ENCODE peak calls at places on chromosomes 12 and 14, in six cellular contexts. I is GM12878, L is HCT116, X is HepG2, D is K562, U is SK-N-SH. H is an unnamed sample.

GRCh38 chr12:14315501-14315900 is 50.0 kb upstream of the ATF7IP start:
- DNase-seq in D (no peak), L (no peak), I (no peak), X (no peak), U (no peak), H (no peak)

GRCh38 chr12:6833189-6833890 is 5.1 kb downstream of the P3H3 start:
- DNase-seq in L (no peak), U (no peak), I (no peak), D (no peak), X (no peak), H (no peak)

GRCh38 chr12:120536064-120536791 is 2.1 kb downstream of the RNF10 start:
- DNase-seq in D (no peak), L (no peak), U (no peak), X (peak), I (no peak), H (no peak)

GRCh38 chr12:59164991-59165718 is 244.9 kb upstream of the LRIG3 start:
- DNase-seq in I (no peak), D (no peak), X (peak), U (peak), L (peak), H (peak)

GRCh38 chr12:67966560-67966959 is 22.7 kb upstream of the IFNG-AS1 start:
- DNase-seq in D (no peak), U (no peak), I (no peak), X (no peak), L (no peak), H (no peak)

GRCh38 chr12:52920937-52921336 is 16.1 kb upstream of the KRT8 start:
- DNase-seq in I (no peak), L (no peak), U (no peak), D (no peak), X (peak), H (no peak)

GRCh38 chr12:10941369-10941768 is 2.3 kb upstream of the TAS2R14 start:
- DNase-seq in D (no peak), U (no peak), X (no peak), L (no peak), I (no peak), H (no peak)

GRCh38 chr12:76030378-76031080 is 1.0 kb downstream of the PHLDA1 start:
- DNase-seq in I (no peak), X (no peak), D (no peak), U (peak), L (no peak), H (no peak)

GRCh38 chr14:96267336-96267735 is 11.3 kb downstream of the BDKRB1 start:
- DNase-seq in I (no peak), D (no peak), L (no peak), U (peak), X (no peak), H (no peak)

GRCh38 chr12:26027401-26027800 is 68.9 kb downstream of the RASSF8 start:
- DNase-seq in L (no peak), I (no peak), D (no peak), U (no peak), X (no peak), H (no peak)

GRCh38 chr14:104265918-104266642 is 127.7 kb downstream of the KIF26A start:
- DNase-seq in D (no peak), L (no peak), X (no peak), I (no peak), U (no peak), H (no peak)

GRCh38 chr12:52402873-52403510 is 3.1 kb downstream of the KRT82 start:
- DNase-seq in D (no peak), X (no peak), I (no peak), U (no peak), L (no peak), H (no peak)

GRCh38 chr12:105069936-105070702 is 14.1 kb downstream of the ALDH1L2 start:
- DNase-seq in U (no peak), L (no peak), I (no peak), X (no peak), D (no peak), H (no peak)

GRCh38 chr12:72234871-72235270 is 37.3 kb upstream of the TRHDE start:
- DNase-seq in U (no peak), I (no peak), D (no peak), X (no peak), L (no peak), H (no peak)

GRCh38 chr14:84421611-84422010 is 1108.3 kb upstream of the FLRT2 start:
- DNase-seq in L (no peak), X (no peak), D (no peak), I (no peak), U (no peak), H (no peak)

GRCh38 chr12:116887897-116888296 is 6.7 kb upstream of the HRK start:
- DNase-seq in X (no peak), U (no peak), I (no peak), L (no peak), D (no peak), H (no peak)

GRCh38 chr12:48198619-48198973 is 4.5 kb downstream of the OR10AD1 start:
- DNase-seq in U (peak), X (no peak), D (peak), I (no peak), L (no peak), H (no peak)

GRCh38 chr12:95336387-95337067 is 118.9 kb downstream of the VEZT start:
- DNase-seq in D (peak), I (no peak), U (peak), X (peak), L (peak), H (peak)

GRCh38 chr12:110649341-110649847 is 35.5 kb downstream of the TCTN1 start:
- DNase-seq in U (peak), D (no peak), I (no peak), L (no peak), X (peak), H (no peak)

GRCh38 chr14:79493081-79493652 is 718.1 kb downstream of the DIO2 start:
- DNase-seq in I (no peak), U (no peak), L (no peak), D (no peak), X (no peak), H (no peak)

GRCh38 chr12:66755727-66756395 is 77.0 kb upstream of the GRIP1 start:
- DNase-seq in I (no peak), X (no peak), U (no peak), D (no peak), L (no peak), H (no peak)

GRCh38 chr12:92226036-92226661 is 80.5 kb upstream of the BTG1 start:
- DNase-seq in I (no peak), L (no peak), U (no peak), D (no peak), X (no peak), H (no peak)

GRCh38 chr12:47772738-47773061 is 338 bp upstream of the SLC48A1 start:
- DNase-seq in D (no peak), I (no peak), L (no peak), X (no peak), U (no peak), H (no peak)

GRCh38 chr12:45708363-45708762 is 21.1 kb upstream of the ARID2 start:
- DNase-seq in L (no peak), D (no peak), I (no peak), X (no peak), U (no peak), H (no peak)

GRCh38 chr14:104389326-104390220 is 190.0 kb upstream of the C14orf180 start:
- DNase-seq in D (no peak), X (no peak), I (no peak), U (peak), L (no peak), H (no peak)

GRCh38 chr12:11941601-11942360 is 129.0 kb upstream of the BCL2L14 start:
- DNase-seq in D (no peak), X (no peak), L (no peak), I (no peak), U (no peak), H (no peak)

DNA sequence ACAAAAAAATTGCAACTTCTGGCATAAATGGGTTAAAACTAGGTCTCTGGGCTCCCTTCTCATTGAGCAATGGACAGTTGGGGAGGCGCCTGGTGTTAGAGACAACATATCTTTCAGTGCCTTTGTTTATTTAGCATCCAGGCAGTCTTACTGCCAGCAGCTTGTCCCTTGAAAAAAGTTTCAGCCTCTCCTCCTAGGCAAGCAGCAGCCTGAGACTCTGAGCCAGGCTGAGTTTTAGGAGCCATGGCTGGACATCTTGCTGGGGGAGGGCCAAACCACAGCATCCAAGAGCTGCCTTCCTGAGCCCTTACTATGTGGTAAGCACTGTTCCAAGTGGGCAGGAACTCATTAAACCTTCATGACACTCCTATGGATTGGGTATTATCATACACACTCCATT is 10.1 kb upstream of the JDP2 start:
- DNase-seq in I (no peak), U (no peak), L (no peak), D (no peak), X (peak), H (no peak)
- TF ChIP-seq SIN3A in I (no peak), U (no peak), L (no peak), D (no peak), X (no peak), H (no peak)

DNA sequence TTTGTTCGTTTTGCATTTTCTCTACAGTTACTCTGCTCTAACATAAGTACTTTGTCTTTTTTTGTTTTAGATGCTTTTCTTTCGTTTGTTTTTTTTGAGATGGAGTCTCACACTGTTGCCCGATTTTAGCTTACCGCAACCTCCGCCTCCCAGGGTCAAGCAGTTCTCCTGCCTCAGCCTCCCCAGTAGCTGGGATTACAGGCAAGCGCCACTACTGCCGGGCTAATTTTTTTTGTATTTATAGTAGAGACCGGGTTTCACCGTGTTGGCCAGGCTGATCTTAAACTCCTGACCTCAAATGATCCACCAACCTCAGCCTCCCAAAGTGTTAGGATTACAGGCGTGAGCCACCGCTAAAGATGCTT is 2.7 kb downstream of the DIP2B start:
- DNase-seq in D (no peak), U (no peak), I (no peak), X (no peak), L (no peak), H (no peak)
- H3K4me3 ChIP-seq in D (no peak), U (no peak), I (peak), X (peak), L (no peak), H (no peak)

GRCh38 chr12:108566452-108566851 is 4.1 kb downstream of the ISCU start:
- DNase-seq in X (no peak), U (no peak), D (no peak), L (no peak), I (no peak), H (no peak)

GRCh38 chr12:108567388-108567787 is 5.0 kb downstream of the ISCU start:
- DNase-seq in X (no peak), L (no peak), D (no peak), U (no peak), I (no peak), H (no peak)

GRCh38 chr12:108564724-108565123 is 2.3 kb downstream of the ISCU start:
- DNase-seq in D (peak), L (no peak), X (no peak), I (no peak), U (no peak), H (no peak)

GRCh38 chr12:108567974-108568652 is 5.7 kb downstream of the ISCU start:
- DNase-seq in U (no peak), L (no peak), D (no peak), X (no peak), I (peak), H (no peak)

DNA sequence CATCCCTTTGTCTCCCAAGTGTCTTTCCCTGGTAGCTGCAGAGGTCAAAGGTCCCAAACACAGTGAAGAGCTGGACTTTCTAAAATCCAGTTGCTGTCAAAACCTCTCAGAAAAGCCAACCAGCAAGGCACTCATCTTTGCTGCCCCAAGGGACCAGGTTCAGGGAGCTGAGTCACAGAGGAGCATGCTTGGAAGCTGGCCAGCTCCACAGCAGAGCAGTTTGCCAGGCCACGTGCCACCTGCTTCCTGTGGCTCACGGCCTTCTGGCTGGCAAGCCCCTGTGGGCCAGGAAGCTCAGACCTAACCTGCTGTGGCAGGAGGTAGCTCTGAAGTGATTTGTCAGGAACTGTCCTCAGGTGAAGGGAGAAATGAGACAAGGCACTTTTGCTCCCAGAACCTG is 3.6 kb downstream of the ISCU start:
- DNase-seq in L (peak), X (no peak), D (no peak), U (peak), I (peak), H (peak)
- TF ChIP-seq REST in L (no peak), X (no peak), D (no peak), U (no peak), I (no peak), H (no peak)

GRCh38 chr12:3746758-3747157 is 6.2 kb downstream of the CRACR2A start:
- DNase-seq in I (no peak), X (no peak), D (no peak), U (no peak), L (no peak), H (no peak)

GRCh38 chr12:3747976-3748619 is 4.8 kb downstream of the CRACR2A start:
- DNase-seq in L (no peak), D (no peak), U (no peak), X (no peak), I (no peak), H (no peak)

GRCh38 chr12:3745152-3745551 is 7.8 kb downstream of the CRACR2A start:
- DNase-seq in X (no peak), U (no peak), D (no peak), L (no peak), I (no peak), H (no peak)

GRCh38 chr12:3748620-3749019 is 4.3 kb downstream of the CRACR2A start:
- DNase-seq in D (no peak), I (no peak), X (no peak), U (no peak), L (no peak), H (no peak)

GRCh38 chr12:3747543-3747942 is 5.4 kb downstream of the CRACR2A start:
- DNase-seq in U (no peak), X (no peak), L (no peak), D (no peak), I (no peak), H (no peak)
- TF ChIP-seq SIN3A in U (no peak), X (no peak), L (no peak), D (no peak), I (no peak), H (no peak)

DNA sequence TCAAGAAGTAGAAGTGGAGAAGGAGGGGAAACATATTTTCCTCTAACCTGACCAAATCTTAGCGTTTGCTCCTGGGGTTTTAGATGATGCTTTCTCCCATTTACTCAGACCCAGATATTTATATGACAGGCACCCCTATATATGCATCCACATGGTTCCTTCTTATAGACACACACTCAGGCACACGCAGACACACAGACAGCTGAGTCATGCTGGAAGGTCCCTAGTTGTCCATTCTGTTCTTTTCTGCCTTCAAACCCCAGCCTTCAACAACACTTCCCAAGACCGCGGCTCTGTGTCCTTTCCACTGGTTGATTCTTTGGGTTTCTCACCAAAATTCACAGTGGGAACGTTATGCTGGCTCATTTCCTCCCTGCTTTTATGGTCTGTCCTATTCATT is 52.1 kb downstream of the HSPB8 start:
- DNase-seq in I (no peak), L (no peak), X (no peak), D (no peak), U (no peak), H (no peak)
- H3K4me3 ChIP-seq in I (no peak), L (no peak), X (no peak), D (no peak), U (no peak), H (no peak)

H was measured in Panc1.